ENCODE peak calls at places on chromosomes 1 and 21, in nine cellular contexts. S, P, W, D, F, U, L, B and I are unnamed samples.

GRCh38 chr21:37532868-37533780 is 166.6 kb downstream of the DYRK1A start:
- DNase-seq in P (no peak), B (peak; percentile 75), U (no peak), S (peak; percentile 62), F (no peak), W (no peak), D (no peak), L (no peak), I (no peak)

GRCh38 chr1:223667484-223668182 is 2.1 kb upstream of the CAPN8 start:
- DNase-seq in S (peak; percentile 58), L (peak; percentile 51), F (no peak), U (no peak), P (no peak), D (no peak), W (no peak), B (no peak), I (no peak)

GRCh38 chr1:115299266-115299665 is 38.8 kb downstream of the NGF start:
- DNase-seq in W (peak; percentile 70), D (no peak), S (no peak), P (no peak), U (no peak), F (no peak), B (no peak), L (no peak), I (no peak)

GRCh38 chr1:6207075-6207885 is 1.4 kb downstream of the RNF207 start:
- DNase-seq in U (no peak), D (no peak), L (no peak), P (no peak), S (no peak), W (no peak), F (peak; percentile 53), B (no peak), I (no peak)

GRCh38 chr1:118258975-118259374 is 73.9 kb upstream of the SPAG17 start:
- DNase-seq in D (no peak), W (no peak), B (no peak), F (no peak), P (no peak), S (no peak), U (no peak), L (no peak), I (no peak)

GRCh38 chr21:36330904-36331303 is 10.9 kb downstream of the MORC3 start:
- DNase-seq in P (peak; percentile 81), S (peak; percentile 21), U (no peak), L (no peak), B (no peak), W (no peak), F (no peak), D (no peak), I (peak; percentile 63)

GRCh38 chr1:183214021-183214970 is 28.2 kb downstream of the LAMC2 start:
- DNase-seq in D (no peak), P (no peak), W (no peak), S (no peak), U (no peak), B (no peak), L (no peak), F (no peak), I (no peak)

GRCh38 chr1:233759665-233760064 is 144.8 kb upstream of the SLC35F3 start:
- DNase-seq in S (no peak), P (no peak), B (no peak), F (no peak), U (no peak), D (no peak), L (no peak), W (no peak), I (no peak)

GRCh38 chr1:90405726-90406125 is 311.4 kb downstream of the BARHL2 start:
- DNase-seq in B (no peak), L (no peak), F (no peak), P (no peak), S (no peak), U (no peak), D (no peak), W (no peak), I (no peak)

GRCh38 chr1:9594471-9595155 is 5.9 kb downstream of the TMEM201 start:
- DNase-seq in B (peak; percentile 67), D (no peak), W (no peak), U (no peak), F (no peak), L (no peak), S (no peak), P (no peak), I (no peak)

GRCh38 chr1:47337350-47337749 is 3.8 kb downstream of the CMPK1 start:
- DNase-seq in W (no peak), B (no peak), F (no peak), S (no peak), U (no peak), D (no peak), L (no peak), P (no peak), I (no peak)
- H3K4me3 ChIP-seq in W (no peak overlapping the region), B (no peak overlapping the region), F (no peak overlapping the region), S (no peak overlapping the region), U (no peak overlapping the region), D (no peak overlapping the region), L (no peak overlapping the region), P (no peak overlapping the region), I (no peak overlapping the region)

GRCh38 chr1:16342331-16343062 is 9.8 kb downstream of the FBXO42 start:
- DNase-seq in S (no peak), P (peak; percentile 28), W (no peak), U (no peak), D (no peak), B (no peak), F (peak; percentile 11), L (no peak), I (no peak)
- H3K4me3 ChIP-seq in S (no peak overlapping the region), P (no peak overlapping the region), W (no peak overlapping the region), U (no peak overlapping the region), D (no peak overlapping the region), B (no peak overlapping the region), F (no peak overlapping the region), L (no peak overlapping the region), I (no peak overlapping the region)

DNA sequence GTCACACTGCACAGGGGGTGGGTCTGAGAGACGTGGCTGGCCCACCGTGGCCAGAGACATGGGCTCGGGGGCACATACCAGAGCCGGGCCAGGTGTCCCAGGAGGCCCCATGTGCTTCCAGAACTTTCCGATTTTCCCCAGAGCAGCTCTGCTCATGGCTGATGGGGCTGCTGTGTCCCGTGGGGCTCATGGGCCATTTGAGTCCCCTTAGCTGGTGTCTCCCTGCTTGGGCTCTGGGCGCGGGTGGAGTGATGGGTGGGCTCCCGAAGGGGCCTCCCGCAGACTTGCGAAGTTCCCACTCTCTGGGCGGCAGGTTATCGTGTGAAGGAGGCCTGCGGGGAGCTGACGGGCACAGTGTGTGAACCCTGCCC is 1.8 kb downstream of the TNFRSF14 start:
- DNase-seq in P (no peak), D (no peak), S (no peak), B (no peak), F (no peak), W (no peak), U (no peak), L (no peak), I (no peak)
- H3K4me3 ChIP-seq in P (peak overlapping the region; percentile 67), D (peak overlapping the region; percentile 83), S (no peak overlapping the region), B (no peak overlapping the region), F (peak overlapping the region; percentile 76), W (no peak overlapping the region), U (no peak overlapping the region), L (peak overlapping the region; percentile 73), I (no peak overlapping the region)

GRCh38 chr1:155253208-155253607 is 2.1 kb downstream of the ENTREP3 start:
- DNase-seq in D (no peak), P (no peak), F (no peak), S (no peak), B (no peak), W (no peak), U (no peak), L (no peak), I (no peak)
- H3K4me3 ChIP-seq in D (no peak overlapping the region), P (no peak overlapping the region), F (no peak overlapping the region), S (peak overlapping the region; percentile 80), B (no peak overlapping the region), W (peak overlapping the region; percentile 57), U (no peak overlapping the region), L (no peak overlapping the region), I (no peak overlapping the region)

DNA sequence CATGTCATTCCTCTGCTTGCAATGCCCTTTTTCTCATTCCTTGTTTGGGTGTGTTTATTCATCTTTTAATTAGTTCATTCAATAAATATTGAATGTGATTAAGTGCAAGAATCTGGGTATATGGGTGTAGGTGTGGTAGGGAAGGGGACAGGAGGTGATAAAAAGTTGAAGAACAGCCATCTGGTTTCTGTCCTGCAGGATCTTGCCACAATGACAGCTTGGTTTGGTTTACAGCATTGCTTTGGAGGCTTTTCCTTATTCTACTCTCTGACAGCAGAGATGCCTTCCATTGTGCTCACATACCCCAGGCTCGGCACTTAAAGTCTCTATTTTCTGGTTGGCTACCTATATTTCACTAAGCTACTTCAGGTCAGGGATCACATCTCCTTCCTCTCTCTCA is 3.0 kb upstream of the REG4 start:
- DNase-seq in F (no peak), L (no peak), U (no peak), S (no peak), B (no peak), D (no peak), W (no peak), P (no peak), I (no peak)
- H3K4me3 ChIP-seq in F (no peak overlapping the region), L (no peak overlapping the region), U (no peak overlapping the region), S (no peak overlapping the region), B (no peak overlapping the region), D (no peak overlapping the region), W (no peak overlapping the region), P (no peak overlapping the region), I (no peak overlapping the region)

DNA sequence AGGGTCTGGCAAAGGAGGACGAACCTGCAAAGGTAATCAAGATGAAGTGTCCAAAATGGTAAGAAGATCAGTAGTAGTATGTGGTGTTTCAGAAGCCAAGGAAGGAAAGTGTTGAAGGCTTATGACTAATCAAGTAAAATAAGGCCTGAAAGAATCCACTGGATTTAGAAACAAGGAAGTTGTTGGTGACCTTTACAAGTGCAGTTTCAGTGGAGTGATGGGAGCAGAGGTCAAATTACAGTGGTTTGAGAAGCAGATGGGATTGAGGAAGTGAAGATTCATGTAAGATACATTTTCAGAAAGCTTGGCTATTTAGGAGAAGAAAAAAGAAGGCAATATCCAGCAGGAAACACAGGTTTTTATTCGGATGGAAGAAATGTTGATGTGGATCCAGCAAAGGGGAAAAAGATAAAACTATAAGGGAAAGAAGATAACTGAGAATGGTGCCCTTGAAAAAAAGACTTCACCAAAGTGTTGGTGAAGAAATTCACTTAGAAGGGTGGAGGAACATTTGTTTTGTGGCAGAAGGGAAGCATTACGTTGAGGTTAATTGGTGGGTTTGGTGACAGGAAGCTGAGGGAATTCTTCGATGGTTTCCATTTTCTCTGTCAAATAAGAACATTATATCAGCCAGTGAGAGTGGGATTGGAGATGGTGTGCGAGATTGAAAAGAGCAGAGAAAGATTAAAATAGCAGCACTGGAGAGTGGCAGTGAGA is 2.1 kb downstream of the ARMH1 start:
- DNase-seq in P (peak; percentile 61), U (no peak), F (no peak), L (no peak), B (no peak), D (no peak), S (no peak), W (no peak), I (no peak)
- H3K4me3 ChIP-seq in P (no peak overlapping the region), U (no peak overlapping the region), F (no peak overlapping the region), L (no peak overlapping the region), B (no peak overlapping the region), D (no peak overlapping the region), S (no peak overlapping the region), W (no peak overlapping the region), I (no peak overlapping the region)

GRCh38 chr1:3073520-3074296 is 4.7 kb downstream of the PRDM16 start:
- DNase-seq in P (no peak), S (no peak), W (no peak), U (no peak), F (no peak), B (no peak), D (no peak), L (no peak), I (no peak)
- H3K4me3 ChIP-seq in P (no peak overlapping the region), S (no peak overlapping the region), W (peak overlapping the region; percentile 5), U (no peak overlapping the region), F (no peak overlapping the region), B (peak overlapping the region; percentile 39), D (no peak overlapping the region), L (no peak overlapping the region), I (no peak overlapping the region)

GRCh38 chr1:156894001-156894400 is 483 bp downstream of the PEAR1 start:
- DNase-seq in B (no peak), W (no peak), L (no peak), U (no peak), S (no peak), P (no peak), D (no peak), F (peak; percentile 37), I (no peak)
- H3K4me3 ChIP-seq in B (peak overlapping the region; percentile 24), W (peak overlapping the region; percentile 50), L (peak overlapping the region; percentile 66), U (peak overlapping the region; percentile 24), S (no peak overlapping the region), P (peak overlapping the region; percentile 47), D (no peak overlapping the region), F (peak overlapping the region; percentile 68), I (peak overlapping the region; percentile 25)